ENCODE peak calls at places on chromosomes 1 and 21, in five cellular contexts. H is HCT116, S is GM23248, L is GM23338, R is neural progenitor cell. X is an unnamed sample.

GRCh38 chr1:110927484-110928075 is 36.1 kb downstream of the LRIF1 start:
- DNase-seq in H (peak; percentile 43), S (no peak), L (peak; percentile 72), R (no peak), X (no peak)

GRCh38 chr1:17601643-17602382 is 62.3 kb downstream of the ARHGEF10L start:
- DNase-seq in H (no peak), S (no peak), L (peak; percentile 57), R (peak; percentile 49), X (no peak)

GRCh38 chr1:39297534-39297933 is 93.0 kb downstream of the MACF1 start:
- DNase-seq in H (no peak), S (peak; percentile 47), L (no peak), R (no peak), X (no peak)

GRCh38 chr1:54857066-54857660 is 29.8 kb downstream of the DHCR24 start:
- DNase-seq in H (no peak), S (peak; percentile 24), L (no peak), R (no peak), X (peak; percentile 2)

GRCh38 chr1:200518524-200518923 is 102.0 kb downstream of the KIF14 start:
- DNase-seq in H (no peak), S (no peak), L (no peak), R (no peak), X (no peak)

GRCh38 chr1:198352975-198353695 is 187.3 kb downstream of the ATP6V1G3 start:
- DNase-seq in H (no peak), S (no peak), L (no peak), R (no peak), X (no peak)

GRCh38 chr1:6259491-6260362 is 1.2 kb downstream of the GPR153 start:
- DNase-seq in H (peak; percentile 37), S (peak; percentile 94), L (peak; percentile 93), R (peak; percentile 94), X (peak; percentile 93)

GRCh38 chr1:202355944-202356553 is 7.5 kb downstream of the PPP1R12B start:
- DNase-seq in H (no peak), S (no peak), L (no peak), R (no peak), X (no peak)

GRCh38 chr1:30806381-30807317 is 49.1 kb upstream of the LAPTM5 start:
- DNase-seq in H (no peak), S (no peak), L (no peak), R (no peak), X (no peak)

GRCh38 chr1:53754484-53755312 is 15.7 kb upstream of the GLIS1 start:
- DNase-seq in H (peak; percentile 32), S (peak; percentile 78), L (peak; percentile 86), R (peak; percentile 75), X (peak; percentile 75)

GRCh38 chr1:175600721-175601440 is 142.5 kb downstream of the TNR start:
- DNase-seq in H (no peak), S (no peak), L (no peak), R (no peak), X (no peak)

GRCh38 chr1:74340656-74341055 is 105.5 kb downstream of the TNNI3K start:
- DNase-seq in H (no peak), S (no peak), L (no peak), R (peak; percentile 38), X (no peak)

GRCh38 chr1:39759436-39759726 is 11.8 kb downstream of the OXCT2 start:
- DNase-seq in H (no peak), S (no peak), L (no peak), R (no peak), X (no peak)

GRCh38 chr1:22289251-22289995 is 146.5 kb upstream of the WNT4 start:
- DNase-seq in H (no peak), S (no peak), L (no peak), R (no peak), X (peak; percentile 52)

GRCh38 chr21:38460171-38460742 is 38.0 kb downstream of the ERG start:
- DNase-seq in H (no peak), S (peak; percentile 97), L (no peak), R (no peak), X (no peak)
- TF ChIP-seq EZH2phosphoT487 in H (no peak), S (no peak), L (no peak), R (no peak), X (no peak)

GRCh38 chr21:41620982-41621381 is 113.0 kb upstream of the TMPRSS2 start:
- DNase-seq in H (no peak), S (peak; percentile 82), L (no peak), R (no peak), X (no peak)

GRCh38 chr21:41622831-41623548 is 115.0 kb upstream of the TMPRSS2 start:
- DNase-seq in H (no peak), S (peak; percentile 71), L (no peak), R (no peak), X (no peak)

GRCh38 chr21:41622201-41622600 is 114.2 kb upstream of the TMPRSS2 start:
- DNase-seq in H (no peak), S (no peak), L (no peak), R (no peak), X (no peak)

GRCh38 chr21:41621523-41621922 is 113.6 kb upstream of the TMPRSS2 start:
- DNase-seq in H (no peak), S (peak; percentile 50), L (no peak), R (no peak), X (no peak)

DNA sequence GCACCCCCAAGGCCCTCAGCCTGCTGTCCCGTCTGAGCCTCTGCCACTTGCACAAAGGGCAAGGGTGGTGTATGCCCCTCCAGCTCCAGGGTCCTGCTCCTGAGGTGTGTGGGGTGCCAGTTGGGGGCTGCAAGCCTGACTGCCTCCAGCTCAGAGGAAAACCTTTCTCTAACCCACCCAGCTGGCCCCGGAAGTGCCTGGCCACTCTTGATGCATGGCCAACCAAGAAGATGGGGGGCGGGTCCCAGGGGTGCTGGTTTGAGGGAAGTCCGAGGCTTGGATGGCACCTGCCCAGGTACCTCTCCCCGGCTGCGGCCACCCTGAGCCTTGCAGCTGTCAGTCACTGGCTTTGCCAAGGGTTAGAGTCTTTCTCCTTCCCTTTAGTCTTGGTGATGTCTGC is 112.6 kb upstream of the TMPRSS2 start:
- DNase-seq in H (no peak), S (no peak), L (no peak), R (no peak), X (no peak)
- TF ChIP-seq EZH2phosphoT487 in H (no peak), S (no peak), L (no peak), R (no peak), X (no peak)

GRCh38 chr1:85240174-85240601 is 19.3 kb downstream of the C1orf52 start:
- DNase-seq in H (no peak), S (peak; percentile 57), L (peak; percentile 69), R (peak; percentile 41), X (no peak)
- TF ChIP-seq EZH2phosphoT487 in H (no peak), S (no peak), L (no peak), R (no peak), X (no peak)

DNA sequence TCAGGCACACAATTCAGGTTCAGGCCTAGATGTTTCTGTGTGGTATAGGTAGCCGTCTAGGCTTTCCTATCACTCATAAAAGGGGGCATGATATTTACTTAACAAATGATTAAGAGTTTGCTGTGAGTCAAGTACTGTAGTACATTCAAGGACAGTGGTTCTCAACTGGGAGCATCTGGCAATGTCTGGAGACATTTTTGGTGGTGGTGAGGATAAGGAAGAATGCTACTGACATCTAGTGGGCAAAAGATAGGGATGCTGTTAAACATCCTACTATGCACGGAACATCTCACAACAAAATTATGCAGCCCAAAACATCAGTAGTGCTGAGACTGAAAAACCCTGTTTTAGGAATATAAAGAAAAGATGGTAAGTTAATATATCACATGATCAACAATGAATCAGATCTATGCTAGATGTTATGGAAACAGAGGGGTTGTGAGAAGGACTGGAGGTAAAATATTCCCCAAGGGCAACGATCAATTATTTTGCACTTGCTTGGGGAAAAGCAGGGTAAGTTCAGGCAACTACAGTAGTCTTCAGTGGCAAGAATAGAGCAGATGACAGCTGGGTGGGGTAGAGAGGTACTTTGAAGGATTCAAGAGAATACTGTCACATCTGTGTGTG is 4.9 kb downstream of the DNTTIP2 start:
- DNase-seq in H (no peak), S (peak; percentile 63), L (peak; percentile 63), R (peak; percentile 56), X (peak; percentile 62)
- TF ChIP-seq EZH2phosphoT487 in H (no peak), S (no peak), L (no peak), R (no peak), X (no peak)

DNA sequence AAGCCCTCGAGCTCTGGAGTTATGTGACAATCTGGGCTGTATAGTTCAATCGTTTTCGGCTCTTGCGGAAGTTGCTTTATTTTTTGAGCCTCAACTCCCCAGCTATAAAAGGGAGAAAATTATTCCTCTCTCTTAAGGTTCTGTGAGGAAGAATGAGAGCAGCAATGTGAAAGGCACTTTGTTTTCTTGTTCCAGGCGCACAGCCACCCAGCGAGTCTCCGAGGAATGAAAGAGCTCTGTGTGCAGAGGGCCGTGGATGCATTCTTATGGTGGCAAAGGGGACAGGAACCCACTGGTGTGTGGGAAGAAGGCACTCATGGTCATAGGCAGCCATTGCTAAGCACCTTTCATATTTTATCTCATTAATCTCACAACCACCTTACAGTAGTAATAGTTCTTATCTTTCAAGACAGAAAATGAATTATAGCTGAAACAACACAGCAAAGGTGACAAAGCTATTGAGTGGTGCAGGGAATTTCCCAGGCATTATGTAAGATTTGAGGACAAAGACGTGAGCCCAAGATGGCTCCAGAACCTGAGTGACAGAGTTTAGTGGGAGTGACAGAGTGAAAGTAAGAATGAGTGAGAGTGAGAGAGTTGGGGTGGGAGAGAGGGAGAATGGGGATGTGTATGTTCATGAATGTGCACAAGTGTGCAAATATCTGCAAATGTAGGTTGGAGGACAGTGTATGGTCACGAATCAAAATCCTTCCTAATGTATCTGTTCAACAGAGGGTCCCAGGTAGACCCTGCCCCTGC is 9.4 kb downstream of the CYP2J2 start:
- DNase-seq in H (no peak), S (no peak), L (no peak), R (no peak), X (no peak)
- TF ChIP-seq EZH2phosphoT487 in H (no peak), S (no peak), L (no peak), R (no peak), X (no peak)

GRCh38 chr1:76764638-76765572 is 102.4 kb upstream of the ST6GALNAC5 start:
- DNase-seq in H (no peak), S (peak; percentile 32), L (no peak), R (peak; percentile 38), X (no peak)

GRCh38 chr1:76763678-76764077 is 103.6 kb upstream of the ST6GALNAC5 start:
- DNase-seq in H (no peak), S (no peak), L (no peak), R (no peak), X (no peak)

GRCh38 chr1:76759171-76759860 is 108.0 kb upstream of the ST6GALNAC5 start:
- DNase-seq in H (no peak), S (no peak), L (no peak), R (no peak), X (no peak)

GRCh38 chr1:76759950-76760349 is 107.3 kb upstream of the ST6GALNAC5 start:
- DNase-seq in H (no peak), S (peak; percentile 41), L (no peak), R (no peak), X (peak; percentile 26)
- TF ChIP-seq EZH2phosphoT487 in H (no peak), S (no peak), L (no peak), R (no peak), X (no peak)

GRCh38 chr1:248828845-248829244 is 3.1 kb upstream of the SH3BP5L start:
- DNase-seq in H (no peak), S (peak; percentile 86), L (no peak), R (no peak), X (peak; percentile 56)
- TF ChIP-seq EZH2phosphoT487 in H (no peak), S (no peak), L (no peak), R (no peak), X (no peak)

GRCh38 chr1:27940870-27941269 is 6.1 kb downstream of the SMPDL3B start:
- DNase-seq in H (no peak), S (no peak), L (no peak), R (no peak), X (no peak)
- TF ChIP-seq EZH2phosphoT487 in H (no peak), S (no peak), L (no peak), R (no peak), X (no peak)

GRCh38 chr1:2208309-2209239 is 14.0 kb upstream of the FAAP20 start:
- DNase-seq in H (no peak), S (peak; percentile 99), L (no peak), R (no peak), X (peak; percentile 85)
- TF ChIP-seq EZH2phosphoT487 in H (no peak), S (no peak), L (no peak), R (no peak), X (no peak)